ENCODE peak calls at places on chromosomes 3 and 15, in five cellular contexts. J is GM23338, W is HL-60, M is endothelial cell of umbilical vein, V is HCT116. G is an unnamed sample.

GRCh38 chr15:74891469-74891868 is 1.6 kb downstream of the MPI start:
- DNase-seq in J (no peak), W (no peak), M (no peak), V (no peak), G (no peak)

GRCh38 chr3:18010001-18010400 is 267.6 kb upstream of the TBC1D5 start:
- DNase-seq in J (no peak), W (peak), M (no peak), V (no peak), G (no peak)

GRCh38 chr15:20294651-20295237 is 246.9 kb downstream of the GOLGA6L6 start:
- DNase-seq in J (no peak), W (no peak), M (no peak), V (no peak), G (no peak)

GRCh38 chr3:19792388-19792787 is 141.6 kb downstream of the EFHB start:
- DNase-seq in J (peak), W (no peak), M (no peak), V (no peak), G (no peak)

GRCh38 chr3:79551997-79552396 is 215.8 kb downstream of the ROBO1 start:
- DNase-seq in J (no peak), W (no peak), M (no peak), V (no peak), G (no peak)

GRCh38 chr3:48186993-48187578 is 1.1 kb downstream of the CDC25A start:
- DNase-seq in J (no peak), W (peak), M (peak), V (no peak), G (no peak)

GRCh38 chr3:16936233-16936632 is 51.5 kb downstream of the PLCL2 start:
- DNase-seq in J (peak), W (peak), M (no peak), V (no peak), G (no peak)

GRCh38 chr3:134242649-134243637 is 7.7 kb downstream of the RYK start:
- DNase-seq in J (peak), W (peak), M (peak), V (peak), G (no peak)

GRCh38 chr15:67820992-67821783 is 4.1 kb upstream of the SKOR1 start:
- DNase-seq in J (peak), W (no peak), M (peak), V (no peak), G (no peak)

GRCh38 chr15:66617137-66618090 is 51.6 kb upstream of the LCTL start:
- DNase-seq in J (peak), W (peak), M (peak), V (no peak), G (no peak)

GRCh38 chr3:129106320-129106719 is 15.3 kb downstream of the RAB43 start:
- DNase-seq in J (no peak), W (no peak), M (no peak), V (no peak), G (no peak)

GRCh38 chr3:197539651-197540051 is 16.1 kb downstream of the BDH1 start:
- DNase-seq in J (peak), W (no peak), M (no peak), V (peak), G (no peak)

GRCh38 chr15:59532770-59533379 is 78.7 kb upstream of the GCNT3 start:
- DNase-seq in J (peak), W (peak), M (peak), V (peak), G (peak)

GRCh38 chr15:45110256-45110820 is 3.6 kb downstream of the DUOX2 start:
- DNase-seq in J (peak), W (no peak), M (no peak), V (no peak), G (no peak)

GRCh38 chr3:46881819-46882376 is 4.4 kb downstream of the PTH1R start:
- DNase-seq in J (peak), W (no peak), M (no peak), V (no peak), G (no peak)

GRCh38 chr15:101169457-101170071 is 82.3 kb downstream of the CHSY1 start:
- DNase-seq in J (no peak), W (no peak), M (no peak), V (no peak), G (no peak)

GRCh38 chr3:122609798-122610559 is 32.5 kb downstream of the PARP15 start:
- DNase-seq in J (no peak), W (no peak), M (peak), V (peak), G (no peak)

GRCh38 chr3:104628185-104628789 is 738.4 kb upstream of the ALCAM start:
- DNase-seq in J (peak), W (no peak), M (peak), V (peak), G (peak)

GRCh38 chr15:44676676-44677075 is 13.2 kb upstream of the SPG11 start:
- DNase-seq in J (no peak), W (no peak), M (no peak), V (no peak), G (no peak)

GRCh38 chr3:187012609-187013051 is 82.3 kb downstream of the ST6GAL1 start:
- DNase-seq in J (no peak), W (no peak), M (peak), V (no peak), G (no peak)

GRCh38 chr15:39133201-39133600 is 447.7 kb upstream of the THBS1 start:
- DNase-seq in J (no peak), W (no peak), M (peak), V (no peak), G (no peak)

GRCh38 chr15:40069178-40070165 is 30.5 kb upstream of the SRP14 start:
- DNase-seq in J (peak), W (peak), M (peak), V (peak), G (no peak)

GRCh38 chr3:16533928-16534913 is 20.7 kb upstream of the RFTN1 start:
- DNase-seq in J (peak), W (no peak), M (no peak), V (no peak), G (no peak)

DNA sequence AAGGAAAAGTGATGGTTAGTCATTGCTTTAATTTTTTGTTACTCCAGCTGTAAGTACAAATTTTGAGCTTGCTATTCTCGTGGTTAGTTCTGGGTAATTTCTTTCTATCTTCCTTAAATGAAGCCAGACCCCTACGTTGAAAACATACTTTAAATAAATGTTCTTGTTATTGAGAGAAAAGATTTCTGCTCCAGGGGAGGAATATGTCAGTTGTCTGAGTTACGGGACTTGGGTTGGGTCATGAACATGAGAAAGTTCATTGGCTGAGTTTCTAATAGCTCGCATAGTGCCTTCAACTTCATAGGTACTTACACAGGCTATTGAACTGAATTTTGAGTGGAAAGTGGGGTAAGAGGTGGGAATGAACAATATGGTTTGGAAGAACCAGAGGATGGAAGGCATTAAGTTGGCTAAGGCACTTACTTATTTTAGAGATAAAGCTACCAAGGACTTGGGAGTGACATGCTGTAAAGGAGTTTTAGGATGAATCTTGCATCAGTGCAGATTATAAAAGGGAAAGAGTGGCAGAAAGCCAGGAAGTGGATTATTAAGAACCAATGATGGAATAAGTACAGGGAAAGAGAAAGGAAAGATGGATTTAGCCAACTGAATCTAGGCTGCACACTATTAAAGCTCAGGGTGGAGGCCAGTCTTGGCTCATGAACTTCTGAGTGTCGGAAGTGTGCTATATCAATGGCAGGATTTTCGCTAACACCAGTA is 1.4 kb downstream of the RPSA start:
- DNase-seq in J (no peak), W (no peak), M (no peak), V (no peak), G (no peak)
- H3K4me3 ChIP-seq in J (peak), W (peak), M (peak), V (peak), G (peak)

GRCh38 chr3:109165905-109166304 is 29.4 kb downstream of the C3orf85 start:
- DNase-seq in J (no peak), W (no peak), M (no peak), V (no peak), G (no peak)
- TF ChIP-seq POLR2AphosphoS5 in J (no peak), W (no peak), M (no peak), V (no peak), G (no peak)

DNA sequence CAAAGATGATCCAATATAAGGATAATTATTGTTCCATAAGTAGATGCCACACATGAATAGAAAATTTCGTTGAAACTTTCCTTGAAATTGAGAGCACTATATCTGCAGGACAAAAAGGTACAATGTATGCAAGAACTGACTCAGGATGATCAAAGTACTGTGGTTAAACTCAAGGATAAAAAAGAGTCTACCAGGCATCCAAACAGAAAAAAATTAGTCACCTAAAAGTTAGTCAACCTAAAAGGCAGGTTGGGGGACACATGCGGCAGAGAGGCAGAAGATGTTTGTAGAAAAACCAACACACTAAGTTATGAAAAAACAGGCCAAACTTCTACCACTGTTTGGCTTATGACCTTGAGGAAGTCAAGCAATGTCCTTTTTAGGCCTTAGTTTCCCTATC is 68.7 kb downstream of the GSK3B start:
- DNase-seq in J (no peak), W (no peak), M (no peak), V (no peak), G (no peak)
- H3K4me3 ChIP-seq in J (no peak), W (no peak), M (no peak), V (no peak), G (no peak)

GRCh38 chr3:194270627-194271458 is 80.3 kb downstream of the CPN2 start:
- DNase-seq in J (no peak), W (no peak), M (peak), V (peak), G (no peak)
- TF ChIP-seq POLR2AphosphoS5 in J (no peak), W (no peak), M (no peak), V (peak), G (no peak)

GRCh38 chr3:50612973-50613851 is 1.6 kb upstream of the CISH start:
- DNase-seq in J (no peak), W (no peak), M (no peak), V (no peak), G (no peak)
- H3K4me3 ChIP-seq in J (no peak), W (no peak), M (no peak), V (no peak), G (no peak)

GRCh38 chr3:177484926-177485325 is 287.6 kb upstream of the TBL1XR1 start:
- DNase-seq in J (no peak), W (no peak), M (no peak), V (no peak), G (no peak)

GRCh38 chr3:177482048-177482741 is 284.9 kb upstream of the TBL1XR1 start:
- DNase-seq in J (no peak), W (no peak), M (no peak), V (no peak), G (no peak)

GRCh38 chr3:177484206-177484605 is 286.9 kb upstream of the TBL1XR1 start:
- DNase-seq in J (no peak), W (no peak), M (no peak), V (no peak), G (no peak)

GRCh38 chr3:177481329-177481728 is 284.0 kb upstream of the TBL1XR1 start:
- DNase-seq in J (no peak), W (peak), M (no peak), V (no peak), G (no peak)

GRCh38 chr3:177483182-177483967 is 286.1 kb upstream of the TBL1XR1 start:
- DNase-seq in J (peak), W (no peak), M (no peak), V (peak), G (no peak)
- TF ChIP-seq POLR2AphosphoS5 in J (no peak), W (no peak), M (no peak), V (no peak), G (no peak)

GRCh38 chr3:100155590-100155989 is 41.3 kb upstream of the FILIP1L start:
- DNase-seq in J (no peak), W (no peak), M (no peak), V (no peak), G (no peak)

GRCh38 chr3:100158877-100159563 is 44.7 kb upstream of the FILIP1L start:
- DNase-seq in J (no peak), W (no peak), M (peak), V (no peak), G (no peak)

GRCh38 chr3:100160516-100160915 is 46.2 kb upstream of the FILIP1L start:
- DNase-seq in J (no peak), W (no peak), M (no peak), V (no peak), G (no peak)

GRCh38 chr3:100157617-100158016 is 43.3 kb upstream of the FILIP1L start:
- DNase-seq in J (peak), W (no peak), M (no peak), V (no peak), G (no peak)

DNA sequence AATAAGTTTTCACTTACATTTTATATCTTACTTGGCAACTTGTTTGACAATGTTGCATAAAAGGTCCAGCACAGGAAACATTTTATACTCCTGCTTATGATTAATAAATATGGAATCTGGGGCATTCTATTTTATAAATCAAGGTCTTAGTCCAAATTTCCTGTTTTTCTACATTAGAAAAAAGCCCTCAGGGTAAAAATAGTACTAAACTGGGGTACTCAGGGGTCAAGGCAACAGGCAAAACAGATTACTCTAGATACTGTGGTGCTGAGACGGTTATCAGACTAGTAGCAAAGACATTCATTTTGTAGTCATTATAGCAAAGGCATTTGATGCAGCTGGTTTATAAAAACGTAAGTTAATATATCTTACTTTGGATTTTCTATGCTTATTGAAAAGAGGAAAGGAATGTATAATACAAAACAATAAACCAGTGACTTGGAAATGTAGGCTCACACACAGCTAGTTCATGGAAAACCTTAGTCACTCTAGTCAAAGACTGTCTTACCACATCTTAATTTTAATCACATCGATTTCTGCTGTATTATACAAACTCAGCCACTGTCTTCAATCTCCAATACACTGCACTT is 45.4 kb upstream of the FILIP1L start:
- DNase-seq in J (no peak), W (no peak), M (peak), V (no peak), G (no peak)
- H3K4me3 ChIP-seq in J (no peak), W (no peak), M (no peak), V (no peak), G (no peak)

GRCh38 chr3:141326123-141326522 is 42.2 kb upstream of the ZBTB38 start:
- DNase-seq in J (no peak), W (no peak), M (no peak), V (no peak), G (no peak)
- TF ChIP-seq POLR2AphosphoS5 in J (no peak), W (no peak), M (no peak), V (no peak), G (no peak)

GRCh38 chr15:72236381-72237285 is 5.6 kb upstream of the PKM start:
- DNase-seq in J (no peak), W (no peak), M (no peak), V (no peak), G (no peak)

GRCh38 chr15:72238586-72238985 is 7.6 kb upstream of the PKM start:
- DNase-seq in J (no peak), W (no peak), M (no peak), V (no peak), G (no peak)

GRCh38 chr15:72239652-72240051 is 8.7 kb upstream of the PKM start:
- DNase-seq in J (no peak), W (no peak), M (no peak), V (no peak), G (no peak)

GRCh38 chr15:72235298-72235697 is 4.3 kb upstream of the PKM start:
- DNase-seq in J (no peak), W (no peak), M (no peak), V (no peak), G (no peak)

GRCh38 chr15:72237286-72238224 is 6.6 kb upstream of the PKM start:
- DNase-seq in J (peak), W (peak), M (peak), V (peak), G (no peak)
- H3K4me3 ChIP-seq in J (peak), W (peak), M (no peak), V (peak), G (no peak)

G was measured in SK-N-MC.